ENCODE peak calls at places on chromosome 1, in four cellular contexts. N, T, V and C are unnamed samples.

GRCh38 chr1:54260810-54261209 is 60.8 kb downstream of the MRPL37 start:
- DNase-seq in N (no peak), T (no peak), V (no peak), C (no peak)

GRCh38 chr1:67609572-67609939 is 75.4 kb upstream of the GADD45A start:
- DNase-seq in N (no peak), T (no peak), V (no peak), C (no peak)

GRCh38 chr1:61907102-61907501 is 164.8 kb downstream of the PATJ start:
- DNase-seq in N (no peak), T (no peak), V (no peak), C (no peak)

GRCh38 chr1:163712321-163712720 is 390.6 kb downstream of the NUF2 start:
- DNase-seq in N (no peak), T (no peak), V (no peak), C (no peak)

GRCh38 chr1:8903410-8903809 is 24.9 kb upstream of the ENO1 start:
- DNase-seq in N (peak; percentile 24), T (peak; percentile 31), V (peak; percentile 59), C (no peak)

GRCh38 chr1:25771246-25772114 is 28.5 kb upstream of the SELENON start:
- DNase-seq in N (no peak), T (no peak), V (no peak), C (peak; percentile 54)

GRCh38 chr1:224873645-224874369 is 55.7 kb upstream of the DNAH14 start:
- DNase-seq in N (peak; percentile 73), T (peak; percentile 72), V (peak; percentile 40), C (peak; percentile 39)

GRCh38 chr1:10653370-10654125 is 142.9 kb downstream of the CASZ1 start:
- DNase-seq in N (no peak), T (no peak), V (no peak), C (no peak)

GRCh38 chr1:206589206-206589605 is 23.1 kb downstream of the EIF2D start:
- DNase-seq in N (peak; percentile 92), T (peak; percentile 97), V (peak; percentile 92), C (peak; percentile 96)

GRCh38 chr1:208606976-208607375 is 362.8 kb upstream of the PLXNA2 start:
- DNase-seq in N (no peak), T (no peak), V (no peak), C (no peak)